ENCODE peak calls at places on chromosomes 5 and 9, in five cellular contexts. One of them, this sample, is unnamed. For H3K4me1, the result is how much of the 10 kb centered on the place peaks cover.

GRCh38 chr9:113463418-113464285 is at the start of gene RGS3:
- DNase-seq in GM23338: peak
- DNase-seq in K562: peak
- DNase-seq in neuronal stem cell: peak
- DNase-seq in PC-3: peak
- DNase-seq in this sample: peak

GRCh38 chr9:135724186-135724797 is 22.3 kb downstream of the KCNT1 start:
- DNase-seq in PC-3: peak
- DNase-seq in neuronal stem cell: no peak
- DNase-seq in K562: no peak
- DNase-seq in GM23338: no peak
- DNase-seq in this sample: no peak

GRCh38 chr5:122741681-122742080 is 33.2 kb upstream of the SNX2 start:
- DNase-seq in GM23338: no peak
- DNase-seq in K562: no peak
- DNase-seq in neuronal stem cell: no peak
- DNase-seq in PC-3: no peak
- DNase-seq in this sample: no peak

GRCh38 chr9:89378541-89378940 is 60.2 kb downstream of the SECISBP2 start:
- DNase-seq in GM23338: no peak
- DNase-seq in K562: no peak
- DNase-seq in PC-3: no peak
- DNase-seq in neuronal stem cell: no peak
- DNase-seq in this sample: no peak

GRCh38 chr5:159211712-159212111 is 2.4 kb upstream of the RNF145 start:
- DNase-seq in GM23338: no peak
- DNase-seq in K562: no peak
- DNase-seq in neuronal stem cell: no peak
- DNase-seq in PC-3: no peak
- DNase-seq in this sample: no peak

GRCh38 chr9:98230789-98231188 is 24.7 kb downstream of the TBC1D2 start:
- DNase-seq in PC-3: peak
- DNase-seq in K562: no peak
- DNase-seq in neuronal stem cell: no peak
- DNase-seq in GM23338: no peak
- DNase-seq in this sample: no peak

GRCh38 chr5:89069591-89069990 is 186.6 kb upstream of the MEF2C start:
- DNase-seq in PC-3: no peak
- DNase-seq in K562: peak
- DNase-seq in GM23338: no peak
- DNase-seq in neuronal stem cell: no peak
- DNase-seq in this sample: no peak

GRCh38 chr5:168362097-168362885 is 70.8 kb downstream of the WWC1 start:
- DNase-seq in PC-3: peak
- DNase-seq in neuronal stem cell: no peak
- DNase-seq in GM23338: no peak
- DNase-seq in K562: no peak
- DNase-seq in this sample: no peak

GRCh38 chr5:35956429-35956828 is 18.0 kb upstream of the CAPSL start:
- DNase-seq in neuronal stem cell: no peak
- DNase-seq in GM23338: no peak
- DNase-seq in PC-3: peak
- DNase-seq in K562: no peak
- DNase-seq in this sample: no peak

GRCh38 chr5:51987679-51988209 is 604.5 kb downstream of the ISL1 start:
- DNase-seq in K562: no peak
- DNase-seq in neuronal stem cell: no peak
- DNase-seq in GM23338: no peak
- DNase-seq in PC-3: no peak
- DNase-seq in this sample: no peak

GRCh38 chr5:81826128-81826527 is 75.2 kb upstream of the SSBP2 start:
- DNase-seq in PC-3: no peak
- DNase-seq in GM23338: peak
- DNase-seq in K562: no peak
- DNase-seq in neuronal stem cell: no peak
- DNase-seq in this sample: no peak

GRCh38 chr5:177985430-177986040 is 10.5 kb downstream of the PROP1 start:
- DNase-seq in K562: no peak
- DNase-seq in GM23338: peak
- DNase-seq in PC-3: no peak
- DNase-seq in neuronal stem cell: no peak
- DNase-seq in this sample: no peak

GRCh38 chr5:155299342-155300006 is 285.9 kb downstream of the KIF4B start:
- DNase-seq in PC-3: no peak
- DNase-seq in K562: no peak
- DNase-seq in neuronal stem cell: no peak
- DNase-seq in GM23338: no peak
- DNase-seq in this sample: no peak

GRCh38 chr5:66596791-66597757 is 881 bp downstream of the MAST4 start:
- DNase-seq in neuronal stem cell: peak
- DNase-seq in PC-3: no peak
- DNase-seq in GM23338: peak
- DNase-seq in K562: no peak
- DNase-seq in this sample: peak

GRCh38 chr5:169980418-169981053 is at the start of gene INSYN2B:
- DNase-seq in PC-3: peak
- DNase-seq in GM23338: peak
- DNase-seq in neuronal stem cell: peak
- DNase-seq in K562: peak
- DNase-seq in this sample: peak

GRCh38 chr5:171092194-171092593 is 216.9 kb upstream of the TLX3 start:
- DNase-seq in GM23338: no peak
- DNase-seq in PC-3: peak
- DNase-seq in neuronal stem cell: no peak
- DNase-seq in K562: no peak
- DNase-seq in this sample: no peak
- H2AFZ ChIP-seq in GM23338: no peak
- H2AFZ ChIP-seq in PC-3: no peak
- H2AFZ ChIP-seq in neuronal stem cell: no peak
- H2AFZ ChIP-seq in K562: no peak
- H2AFZ ChIP-seq in this sample: no peak

GRCh38 chr9:134214395-134214765 is 50.0 kb upstream of the RNU6ATAC start:
- DNase-seq in GM23338: no peak
- DNase-seq in neuronal stem cell: no peak
- DNase-seq in K562: no peak
- DNase-seq in PC-3: no peak
- DNase-seq in this sample: no peak
- H3K4me1 ChIP-seq in GM23338: under half
- H3K4me1 ChIP-seq in neuronal stem cell: under half
- H3K4me1 ChIP-seq in K562: under half
- H3K4me1 ChIP-seq in PC-3: under half
- H3K4me1 ChIP-seq in this sample: under half

GRCh38 chr9:125376261-125377226 is 114.9 kb downstream of the GAPVD1 start:
- DNase-seq in PC-3: no peak
- DNase-seq in neuronal stem cell: no peak
- DNase-seq in GM23338: no peak
- DNase-seq in K562: no peak
- DNase-seq in this sample: no peak
- H3K4me2 ChIP-seq in PC-3: no peak
- H3K4me2 ChIP-seq in neuronal stem cell: no peak
- H3K4me2 ChIP-seq in GM23338: no peak
- H3K4me2 ChIP-seq in K562: no peak
- H3K4me2 ChIP-seq in this sample: no peak

GRCh38 chr5:124895236-124895635 is 148.8 kb upstream of the ZNF608 start:
- DNase-seq in PC-3: no peak
- DNase-seq in GM23338: no peak
- DNase-seq in neuronal stem cell: peak
- DNase-seq in K562: no peak
- DNase-seq in this sample: peak
- H2AFZ ChIP-seq in PC-3: no peak
- H2AFZ ChIP-seq in GM23338: no peak
- H2AFZ ChIP-seq in neuronal stem cell: no peak
- H2AFZ ChIP-seq in K562: no peak
- H2AFZ ChIP-seq in this sample: no peak

This sample was measured in neural progenitor cell.